ENCODE peak calls at places on chromosomes 1 and 21, in seven cellular contexts. J, P, O, T, K, W and I are unnamed samples.

GRCh38 chr1:104932030-104932915 is 1182.6 kb downstream of the AMY1C start:
- DNase-seq in J (no peak), P (no peak), O (no peak), T (peak), K (no peak), W (no peak), I (no peak)

GRCh38 chr1:1084372-1085170 is 10.5 kb upstream of the RNF223 start:
- DNase-seq in J (no peak), P (no peak), O (no peak), T (no peak), K (no peak), W (no peak), I (no peak)

GRCh38 chr1:206887701-206888100 is 9.5 kb upstream of the IL24 start:
- DNase-seq in J (no peak), P (no peak), O (peak), T (no peak), K (no peak), W (no peak), I (no peak)

GRCh38 chr1:155892801-155893200 is 18.3 kb downstream of the RIT1 start:
- DNase-seq in J (no peak), P (no peak), O (peak), T (no peak), K (no peak), W (no peak), I (peak)

GRCh38 chr1:205484985-205485967 is 19.2 kb upstream of the CDK18 start:
- DNase-seq in J (peak), P (peak), O (peak), T (peak), K (peak), W (no peak), I (peak)

GRCh38 chr21:21845901-21846396 is 847.7 kb downstream of the NCAM2 start:
- DNase-seq in J (no peak), P (no peak), O (no peak), T (no peak), K (no peak), W (no peak), I (no peak)

GRCh38 chr1:43648448-43648847 is 1.5 kb upstream of the KDM4A start:
- DNase-seq in J (no peak), P (no peak), O (no peak), T (peak), K (no peak), W (no peak), I (no peak)

GRCh38 chr1:161933592-161934277 is 89.9 kb downstream of the OLFML2B start:
- DNase-seq in J (no peak), P (no peak), O (no peak), T (no peak), K (no peak), W (no peak), I (no peak)

GRCh38 chr1:232440325-232441059 is 189.4 kb downstream of the SIPA1L2 start:
- DNase-seq in J (no peak), P (no peak), O (no peak), T (peak), K (no peak), W (no peak), I (no peak)

GRCh38 chr1:234963904-234964702 is 164.5 kb downstream of the TOMM20 start:
- DNase-seq in J (no peak), P (peak), O (no peak), T (no peak), K (no peak), W (no peak), I (no peak)

GRCh38 chr1:245888809-245889208 is 618.3 kb downstream of the SMYD3 start:
- DNase-seq in J (no peak), P (no peak), O (peak), T (peak), K (no peak), W (no peak), I (no peak)

GRCh38 chr21:41751621-41752020 is 15.2 kb downstream of the RIPK4 start:
- DNase-seq in J (no peak), P (no peak), O (no peak), T (no peak), K (no peak), W (no peak), I (no peak)

GRCh38 chr1:42177551-42177981 is 13.0 kb upstream of the GUCA2A start:
- DNase-seq in J (no peak), P (peak), O (peak), T (no peak), K (no peak), W (peak), I (peak)

GRCh38 chr1:55542901-55543504 is 327.8 kb upstream of the USP24 start:
- DNase-seq in J (no peak), P (no peak), O (peak), T (no peak), K (no peak), W (peak), I (peak)

GRCh38 chr1:59066231-59066630 is 230.7 kb upstream of the FGGY start:
- DNase-seq in J (no peak), P (no peak), O (no peak), T (no peak), K (no peak), W (no peak), I (peak)

GRCh38 chr21:44942566-44942965 is 2.7 kb downstream of the SLX9 start:
- DNase-seq in J (no peak), P (peak), O (no peak), T (no peak), K (no peak), W (no peak), I (no peak)

GRCh38 chr1:228211091-228211870 is 3.4 kb downstream of the OBSCN start:
- DNase-seq in J (no peak), P (peak), O (no peak), T (no peak), K (no peak), W (no peak), I (no peak)

GRCh38 chr1:40315795-40316594 is 1.1 kb downstream of the COL9A2 start:
- DNase-seq in J (no peak), P (no peak), O (no peak), T (peak), K (peak), W (no peak), I (no peak)

GRCh38 chr1:206672011-206672688 is 12.6 kb upstream of the MAPKAPK2 start:
- DNase-seq in J (no peak), P (peak), O (no peak), T (peak), K (no peak), W (no peak), I (no peak)

GRCh38 chr1:204941415-204942338 is 71.0 kb downstream of the NFASC start:
- DNase-seq in J (no peak), P (peak), O (peak), T (peak), K (peak), W (peak), I (peak)

GRCh38 chr1:45569962-45570581 is 13.8 kb upstream of the NASP start:
- DNase-seq in J (peak), P (peak), O (peak), T (peak), K (peak), W (peak), I (peak)

GRCh38 chr21:18142639-18143038 is 102.0 kb upstream of the CHODL start:
- DNase-seq in J (no peak), P (no peak), O (no peak), T (no peak), K (no peak), W (no peak), I (no peak)

GRCh38 chr1:248688527-248689298 is 13.9 kb downstream of the OR14I1 start:
- DNase-seq in J (no peak), P (no peak), O (no peak), T (no peak), K (no peak), W (no peak), I (no peak)

GRCh38 chr1:119375366-119375765 is 6.8 kb downstream of the HAO2 start:
- DNase-seq in J (no peak), P (no peak), O (no peak), T (no peak), K (no peak), W (no peak), I (no peak)

GRCh38 chr1:205267306-205267902 is 39.7 kb downstream of the TMCC2 start:
- DNase-seq in J (no peak), P (no peak), O (no peak), T (peak), K (no peak), W (no peak), I (no peak)

GRCh38 chr1:83508485-83509151 is 490.3 kb downstream of the TTLL7 start:
- DNase-seq in J (no peak), P (no peak), O (no peak), T (peak), K (peak), W (peak), I (peak)

GRCh38 chr1:6507461-6507911 is 16.0 kb upstream of the PLEKHG5 start:
- DNase-seq in J (no peak), P (no peak), O (no peak), T (no peak), K (no peak), W (no peak), I (no peak)